ENCODE peak calls at places on chromosomes 16 and 17, in five cellular contexts. D, F, X, M and R are unnamed samples.

GRCh38 chr17:17398188-17398927 is 78.4 kb upstream of the MED9 start:
- DNase-seq in D (no peak), X (no peak), F (no peak), M (peak), R (no peak)

GRCh38 chr16:86768231-86768791 is 190.0 kb downstream of the FOXL1 start:
- DNase-seq in M (no peak), D (no peak), F (no peak), X (no peak), R (no peak)

GRCh38 chr17:13582776-13583414 is 18.8 kb downstream of the HS3ST3A1 start:
- DNase-seq in D (no peak), M (peak), X (no peak), F (no peak), R (no peak)

GRCh38 chr17:4179071-4179470 is 36.1 kb downstream of the CYB5D2 start:
- DNase-seq in M (no peak), F (no peak), X (no peak), D (no peak), R (no peak)

GRCh38 chr17:59479141-59479540 is 86.3 kb upstream of the DHX40 start:
- DNase-seq in X (no peak), M (no peak), D (no peak), F (no peak), R (no peak)

GRCh38 chr17:55155867-55156560 is 108.7 kb upstream of the HLF start:
- DNase-seq in F (no peak), D (no peak), X (no peak), M (no peak), R (no peak)

GRCh38 chr17:61452301-61453290 is at the start of gene TBX4:
- DNase-seq in D (no peak), X (no peak), M (peak), F (no peak), R (no peak)

GRCh38 chr17:2776589-2777241 is 19.5 kb upstream of the RAP1GAP2 start:
- DNase-seq in X (peak), F (no peak), M (no peak), D (peak), R (peak)

GRCh38 chr17:38891441-38891840 is 21.6 kb downstream of the LASP1 start:
- DNase-seq in D (no peak), F (no peak), M (no peak), X (no peak), R (no peak)

GRCh38 chr16:381788-382717 is at the start of gene PGAP6:
- DNase-seq in M (peak), D (peak), F (peak), X (peak), R (peak)

GRCh38 chr17:8499614-8500013 is 63.9 kb downstream of the NDEL1 start:
- DNase-seq in M (no peak), D (no peak), F (no peak), X (no peak), R (no peak)

GRCh38 chr16:70523621-70524405 is at the start of gene SF3B3:
- DNase-seq in F (peak), D (peak), X (peak), M (no peak), R (peak)

GRCh38 chr16:85372627-85373372 is 240.3 kb upstream of the GSE1 start:
- DNase-seq in M (peak), F (no peak), D (peak), X (peak), R (no peak)

GRCh38 chr17:55320594-55321506 is 56.1 kb downstream of the HLF start:
- DNase-seq in D (no peak), X (peak), F (no peak), M (peak), R (no peak)

GRCh38 chr17:29379084-29379811 is 10.9 kb upstream of the TAOK1 start:
- DNase-seq in D (no peak), F (no peak), M (peak), X (peak), R (no peak)

DNA sequence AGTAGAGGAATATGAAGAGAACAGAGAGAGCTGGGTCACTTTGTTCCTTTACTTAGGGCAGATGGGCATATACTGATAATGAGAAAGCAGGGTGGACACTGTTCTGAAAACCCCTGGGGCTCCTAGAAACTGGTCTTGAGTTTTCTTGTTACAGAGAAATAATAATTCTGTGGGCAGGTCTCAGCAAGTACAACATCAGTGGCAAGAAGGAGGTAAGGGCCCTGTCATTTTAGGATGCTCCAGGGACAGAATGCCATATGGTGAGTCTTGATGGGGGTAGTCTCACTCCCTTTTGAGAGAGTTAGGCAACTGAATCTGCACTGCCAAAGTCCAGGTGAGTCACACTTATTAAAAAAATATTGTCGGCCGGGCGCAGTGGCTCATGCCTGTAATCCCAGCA is 102.3 kb downstream of the KCNJ2 start:
- DNase-seq in X (peak), D (no peak), F (no peak), M (no peak), R (no peak)
- TF ChIP-seq CTCF in X (no peak), D (no peak), F (no peak), M (no peak), R (no peak)

GRCh38 chr16:30588651-30589050 is 3.2 kb upstream of the ZNF785 start:
- DNase-seq in F (no peak), X (no peak), M (no peak), D (no peak), R (no peak)
- TF ChIP-seq CTCF in F (no peak), X (no peak), M (no peak), D (no peak), R (no peak)

GRCh38 chr16:2497641-2498040 is 16.1 kb upstream of the ATP6V0C start:
- DNase-seq in M (no peak), X (no peak), D (no peak), F (no peak), R (no peak)

GRCh38 chr16:2496223-2497115 is 17.3 kb upstream of the ATP6V0C start:
- DNase-seq in M (no peak), D (no peak), F (no peak), X (no peak), R (no peak)

GRCh38 chr16:2498531-2499253 is 15.1 kb upstream of the ATP6V0C start:
- DNase-seq in M (no peak), D (no peak), X (peak), F (no peak), R (no peak)

GRCh38 chr16:2498085-2498484 is 15.7 kb upstream of the ATP6V0C start:
- DNase-seq in D (no peak), X (no peak), F (no peak), M (no peak), R (no peak)

DNA sequence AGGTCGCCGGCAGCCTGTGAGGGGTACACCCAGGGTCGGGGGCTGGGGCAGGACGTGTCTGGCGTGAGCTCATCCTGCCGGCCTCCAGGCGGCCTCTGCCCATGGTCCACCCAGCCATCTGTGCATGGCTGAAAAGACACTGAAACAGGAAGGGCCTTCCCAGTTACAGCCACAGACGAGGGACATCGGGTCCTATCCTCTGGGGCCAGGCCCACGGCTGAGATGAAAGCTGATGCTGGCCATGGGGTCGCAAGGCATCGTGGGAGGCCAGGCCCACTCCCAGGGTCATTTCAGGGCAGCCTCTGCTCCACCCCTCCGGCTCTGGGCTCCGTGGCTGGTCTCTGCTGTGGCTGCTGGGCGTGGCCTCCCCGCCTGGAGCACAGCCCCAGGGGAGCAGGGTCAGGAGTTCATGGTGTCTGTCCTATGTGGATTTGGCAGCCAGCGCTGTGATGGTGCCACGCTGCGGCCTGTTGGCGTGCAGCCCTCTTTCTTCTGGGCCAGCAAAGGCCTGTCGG is 16.6 kb upstream of the ATP6V0C start:
- DNase-seq in M (peak), F (no peak), D (no peak), X (no peak), R (no peak)
- TF ChIP-seq CTCF in M (no peak), F (no peak), D (no peak), X (no peak), R (no peak)

DNA sequence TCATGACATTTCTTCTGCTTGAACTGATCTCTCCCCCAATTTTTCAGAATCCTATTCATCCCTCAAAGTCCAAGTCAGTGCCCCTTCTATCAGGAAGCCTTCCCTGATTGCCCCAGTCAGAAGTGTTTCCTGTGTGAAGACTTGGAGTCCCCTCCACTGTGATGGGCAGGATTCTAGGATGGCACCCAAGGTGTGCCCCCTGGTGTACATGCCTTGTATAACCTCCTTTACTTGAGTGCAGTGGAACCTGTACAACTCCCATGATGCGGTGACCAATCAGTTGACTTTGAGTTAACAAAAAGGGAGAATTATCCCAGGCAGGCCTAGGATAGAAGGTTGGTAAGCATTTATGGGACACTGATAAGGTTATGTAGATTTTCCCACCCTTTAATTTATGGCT is 23.4 kb downstream of the MYH13 start:
- DNase-seq in F (no peak), X (no peak), M (no peak), D (peak), R (no peak)
- TF ChIP-seq CTCF in F (no peak), X (no peak), M (no peak), D (peak), R (peak)